ENCODE peak calls at places on chromosomes 1 and 21, in nine cellular contexts. L is T-helper 9 cell, S is GM03348, C is activated T-helper 1 cell treated with Interleukin-2 at 50 U/mL for 16 hours, G is hypothalamus, E is GM18507, T is HL-60, Z is T-cell, Q is body of pancreas. Y is an unnamed sample.

GRCh38 chr1:88098881-88099280 is 585.2 kb upstream of the PKN2 start:
- DNase-seq in E (no peak), Z (no peak), C (no peak), T (no peak), Q (no peak), S (no peak), G (no peak), L (no peak), Y (no peak)

GRCh38 chr21:25421327-25422028 is 185.8 kb downstream of the MRPL39 start:
- DNase-seq in L (peak; percentile 18), T (peak; percentile 6), C (peak; percentile 6), G (no peak), E (no peak), Z (peak; percentile 45), Q (peak; percentile 35), S (peak; percentile 47), Y (no peak)

GRCh38 chr1:13469343-13469742 is 44.5 kb downstream of the LRRC38 start:
- DNase-seq in S (no peak), G (no peak), L (no peak), Q (peak; percentile 10), T (no peak), E (no peak), C (no peak), Z (no peak), Y (no peak)

GRCh38 chr1:86207323-86207722 is 50.8 kb upstream of the COL24A1 start:
- DNase-seq in T (no peak), G (no peak), C (no peak), Z (no peak), Q (no peak), E (no peak), S (peak; percentile 72), L (no peak), Y (no peak)

GRCh38 chr1:25543425-25544242 is at the start of gene LDLRAP1:
- DNase-seq in L (peak; percentile 37), G (peak; percentile 31), C (peak; percentile 55), E (peak; percentile 79), T (peak; percentile 59), S (peak; percentile 99), Z (peak; percentile 35), Q (peak; percentile 79), Y (no peak)

GRCh38 chr21:38920631-38921398 is 115.1 kb downstream of the ETS2 start:
- DNase-seq in E (no peak), Q (no peak), S (peak; percentile 68), T (no peak), G (no peak), L (no peak), C (no peak), Z (no peak), Y (no peak)

GRCh38 chr1:85495556-85495955 is 30.6 kb upstream of the DDAH1 start:
- DNase-seq in S (peak; percentile 42), E (no peak), Q (peak; percentile 59), T (no peak), C (no peak), Z (no peak), G (no peak), L (no peak), Y (no peak)

GRCh38 chr1:180932373-180932772 is 19.7 kb downstream of the KIAA1614 start:
- DNase-seq in Z (no peak), G (no peak), S (no peak), T (no peak), Q (no peak), C (no peak), E (no peak), L (no peak), Y (no peak)

GRCh38 chr1:246527402-246528088 is 20.5 kb upstream of the SMYD3 start:
- DNase-seq in S (peak; percentile 27), Z (no peak), Q (no peak), G (no peak), T (peak; percentile 41), L (no peak), C (no peak), E (no peak), Y (peak; percentile 79)

GRCh38 chr1:204314209-204314892 is 45.4 kb downstream of the PLEKHA6 start:
- DNase-seq in Q (peak; percentile 30), T (no peak), Z (no peak), S (no peak), G (no peak), E (no peak), C (no peak), L (no peak), Y (no peak)

GRCh38 chr1:36539526-36539925 is 56.8 kb upstream of the CSF3R start:
- DNase-seq in S (no peak), Z (no peak), T (no peak), C (no peak), G (no peak), Q (no peak), E (no peak), L (no peak), Y (no peak)

GRCh38 chr1:43423672-43424550 is 29.8 kb downstream of the HYI start:
- DNase-seq in L (no peak), E (no peak), S (no peak), C (no peak), Q (no peak), T (no peak), Z (no peak), G (no peak), Y (no peak)

GRCh38 chr1:175077356-175078030 is 9.9 kb downstream of the TNN start:
- DNase-seq in T (no peak), Z (no peak), L (no peak), Q (no peak), S (no peak), G (no peak), C (no peak), E (no peak), Y (no peak)

Y was measured in vagina.